ENCODE peak calls at places on chromosome 1, in five cellular contexts. H is stimulated activated naive CD8-positive, alpha-beta T cell treated with anti-CD3 and anti-CD28 coated beads, Interleukin-15, amount 100 ng/mL, for 72 hours; O is GM03348; M is NCI-H524; W is naive thymus-derived CD4-positive, alpha-beta T cell. L is an unnamed sample.

GRCh38 chr1:9792156-9793042 is 31.4 kb downstream of the CLSTN1 start:
- DNase-seq in O (no peak), H (no peak), M (peak; percentile 95), W (no peak), L (no peak)

GRCh38 chr1:59063501-59063900 is 233.4 kb upstream of the FGGY start:
- DNase-seq in M (no peak), W (peak; percentile 31), O (no peak), H (no peak), L (no peak)

GRCh38 chr1:22508991-22509390 is 54.3 kb upstream of the EPHA8 start:
- DNase-seq in H (no peak), M (no peak), W (no peak), O (no peak), L (no peak)

GRCh38 chr1:34824817-34825454 is 32.1 kb downstream of the GJA4 start:
- DNase-seq in M (no peak), H (no peak), W (no peak), O (no peak), L (no peak)

GRCh38 chr1:12407050-12407961 is 177.5 kb downstream of the VPS13D start:
- DNase-seq in O (peak; percentile 68), W (no peak), H (peak; percentile 26), M (no peak), L (no peak)

GRCh38 chr1:32652244-32652962 is 1.4 kb downstream of the RBBP4 start:
- DNase-seq in W (no peak), H (no peak), O (no peak), M (no peak), L (no peak)

GRCh38 chr1:21066365-21067012 is 110.2 kb downstream of the EIF4G3 start:
- DNase-seq in M (no peak), H (no peak), W (no peak), O (no peak), L (no peak)

GRCh38 chr1:9809122-9809521 is 14.6 kb downstream of the CLSTN1 start:
- DNase-seq in O (no peak), M (no peak), H (no peak), W (no peak), L (no peak)

GRCh38 chr1:12621346-12622320 is 3.6 kb upstream of the DHRS3 start:
- DNase-seq in O (no peak), M (no peak), W (no peak), H (no peak), L (no peak)

GRCh38 chr1:19909392-19909791 is 14.0 kb downstream of the PLA2G2E start:
- DNase-seq in H (no peak), W (no peak), O (no peak), M (no peak), L (no peak)

GRCh38 chr1:180765156-180765555 is 133.3 kb downstream of the XPR1 start:
- DNase-seq in W (no peak), M (no peak), O (no peak), H (no peak), L (no peak)

GRCh38 chr1:34746785-34747637 is 7.8 kb upstream of the GJB5 start:
- DNase-seq in H (no peak), M (no peak), W (no peak), O (no peak), L (no peak)

GRCh38 chr1:95003433-95003738 is 69.4 kb downstream of the ALG14 start:
- DNase-seq in W (no peak), H (no peak), O (no peak), M (no peak), L (no peak)

GRCh38 chr1:3772027-3772714 is 378 bp upstream of the SMIM1 start:
- DNase-seq in M (peak; percentile 66), H (peak; percentile 80), W (peak; percentile 73), O (peak; percentile 89), L (peak; percentile 78)

GRCh38 chr1:240906477-240906876 is 294.5 kb upstream of the GREM2 start:
- DNase-seq in M (peak; percentile 21), W (no peak), H (no peak), O (no peak), L (no peak)